ENCODE peak calls at places on chromosomes 4 and X, in ten cellular contexts. One of them, this sample, is unnamed.
A peak's percentile ranks its signal among the peaks of the same experiment; 100 is the strongest.

GRCh38 chr4:3287271-3287971 is 5.4 kb upstream of the RGS12 start:
- DNase-seq in HCT116: no peak
- DNase-seq in fibroblast of pulmonary artery: no peak
- DNase-seq in gastrocnemius medialis: no peak
- DNase-seq in neural progenitor cell: no peak
- DNase-seq in upper lobe of right lung: no peak
- DNase-seq in AG10803: no peak
- DNase-seq in cardiac fibroblast: no peak
- DNase-seq in type B pancreatic cell: peak; percentile 36
- DNase-seq in K562: no peak
- DNase-seq in this sample: no peak

GRCh38 chrX:101195442-101196173 is 24.0 kb upstream of the DRP2 start:
- DNase-seq in HCT116: no peak
- DNase-seq in fibroblast of pulmonary artery: peak; percentile 25
- DNase-seq in gastrocnemius medialis: no peak
- DNase-seq in neural progenitor cell: no peak
- DNase-seq in upper lobe of right lung: no peak
- DNase-seq in AG10803: no peak
- DNase-seq in cardiac fibroblast: no peak
- DNase-seq in type B pancreatic cell: no peak
- DNase-seq in K562: no peak
- DNase-seq in this sample: no peak

GRCh38 chr4:185394568-185395254 is 1.0 kb downstream of the LRP2BP start:
- DNase-seq in HCT116: no peak
- DNase-seq in fibroblast of pulmonary artery: no peak
- DNase-seq in gastrocnemius medialis: no peak
- DNase-seq in neural progenitor cell: no peak
- DNase-seq in upper lobe of right lung: no peak
- DNase-seq in AG10803: peak; percentile 12
- DNase-seq in cardiac fibroblast: no peak
- DNase-seq in type B pancreatic cell: no peak
- DNase-seq in K562: no peak
- DNase-seq in this sample: peak; percentile 35

GRCh38 chr4:173038192-173038896 is 130.3 kb upstream of the GALNT7 start:
- DNase-seq in HCT116: no peak
- DNase-seq in fibroblast of pulmonary artery: no peak
- DNase-seq in gastrocnemius medialis: no peak
- DNase-seq in neural progenitor cell: peak; percentile 33
- DNase-seq in upper lobe of right lung: no peak
- DNase-seq in AG10803: no peak
- DNase-seq in cardiac fibroblast: no peak
- DNase-seq in type B pancreatic cell: no peak
- DNase-seq in K562: no peak
- DNase-seq in this sample: no peak

GRCh38 chrX:68718443-68718820 is 71.0 kb downstream of the STARD8 start:
- DNase-seq in HCT116: no peak
- DNase-seq in fibroblast of pulmonary artery: no peak
- DNase-seq in gastrocnemius medialis: no peak
- DNase-seq in neural progenitor cell: no peak
- DNase-seq in upper lobe of right lung: no peak
- DNase-seq in AG10803: no peak
- DNase-seq in cardiac fibroblast: no peak
- DNase-seq in type B pancreatic cell: no peak
- DNase-seq in K562: no peak
- DNase-seq in this sample: no peak

GRCh38 chrX:18410038-18410437 is 15.4 kb upstream of the CDKL5 start:
- DNase-seq in HCT116: peak; percentile 21
- DNase-seq in fibroblast of pulmonary artery: peak; percentile 64
- DNase-seq in gastrocnemius medialis: no peak
- DNase-seq in neural progenitor cell: peak; percentile 15
- DNase-seq in upper lobe of right lung: no peak
- DNase-seq in AG10803: peak; percentile 33
- DNase-seq in cardiac fibroblast: peak; percentile 66
- DNase-seq in type B pancreatic cell: no peak
- DNase-seq in K562: no peak
- DNase-seq in this sample: peak; percentile 35

GRCh38 chrX:108439961-108440696 is 491 bp downstream of the COL4A5 start:
- DNase-seq in HCT116: no peak
- DNase-seq in fibroblast of pulmonary artery: no peak
- DNase-seq in gastrocnemius medialis: peak; percentile 12
- DNase-seq in neural progenitor cell: peak; percentile 64
- DNase-seq in upper lobe of right lung: peak; percentile 44
- DNase-seq in AG10803: peak; percentile 1
- DNase-seq in cardiac fibroblast: peak; percentile 37
- DNase-seq in type B pancreatic cell: no peak
- DNase-seq in K562: peak; percentile 12
- DNase-seq in this sample: no peak

GRCh38 chr4:81472249-81473085 is 760 bp upstream of the RASGEF1B start:
- DNase-seq in HCT116: no peak
- DNase-seq in fibroblast of pulmonary artery: peak; percentile 58
- DNase-seq in gastrocnemius medialis: peak; percentile 13
- DNase-seq in neural progenitor cell: peak; percentile 60
- DNase-seq in upper lobe of right lung: no peak
- DNase-seq in AG10803: peak; percentile 12
- DNase-seq in cardiac fibroblast: peak; percentile 37
- DNase-seq in type B pancreatic cell: no peak
- DNase-seq in K562: peak; percentile 47
- DNase-seq in this sample: peak; percentile 8

GRCh38 chr4:76188557-76188956 is 25.1 kb downstream of the SCARB2 start:
- DNase-seq in HCT116: no peak
- DNase-seq in fibroblast of pulmonary artery: no peak
- DNase-seq in gastrocnemius medialis: no peak
- DNase-seq in neural progenitor cell: no peak
- DNase-seq in upper lobe of right lung: no peak
- DNase-seq in AG10803: no peak
- DNase-seq in cardiac fibroblast: no peak
- DNase-seq in type B pancreatic cell: no peak
- DNase-seq in K562: no peak
- DNase-seq in this sample: no peak

GRCh38 chr4:76781698-76782595 is 116.0 kb downstream of the SOWAHB start:
- DNase-seq in HCT116: peak; percentile 80
- DNase-seq in fibroblast of pulmonary artery: peak; percentile 88
- DNase-seq in gastrocnemius medialis: no peak
- DNase-seq in neural progenitor cell: no peak
- DNase-seq in upper lobe of right lung: no peak
- DNase-seq in AG10803: peak; percentile 100
- DNase-seq in cardiac fibroblast: peak; percentile 99
- DNase-seq in type B pancreatic cell: no peak
- DNase-seq in K562: no peak
- DNase-seq in this sample: peak; percentile 93

GRCh38 chrX:63560601-63561218 is 209.6 kb upstream of the SPIN4 start:
- DNase-seq in HCT116: peak; percentile 59
- DNase-seq in fibroblast of pulmonary artery: peak; percentile 78
- DNase-seq in gastrocnemius medialis: peak; percentile 61
- DNase-seq in neural progenitor cell: peak; percentile 82
- DNase-seq in upper lobe of right lung: peak; percentile 70
- DNase-seq in AG10803: peak; percentile 69
- DNase-seq in cardiac fibroblast: peak; percentile 77
- DNase-seq in type B pancreatic cell: no peak
- DNase-seq in K562: peak; percentile 46
- DNase-seq in this sample: peak; percentile 58

GRCh38 chr4:140071806-140072205 is 82.2 kb downstream of the MAML3 start:
- DNase-seq in HCT116: no peak
- DNase-seq in fibroblast of pulmonary artery: peak; percentile 94
- DNase-seq in gastrocnemius medialis: no peak
- DNase-seq in neural progenitor cell: no peak
- DNase-seq in upper lobe of right lung: no peak
- DNase-seq in AG10803: peak; percentile 99
- DNase-seq in cardiac fibroblast: peak; percentile 97
- DNase-seq in type B pancreatic cell: no peak
- DNase-seq in K562: no peak
- DNase-seq in this sample: peak; percentile 54

GRCh38 chr4:48017108-48017527 is 546 bp downstream of the NIPAL1 start:
- DNase-seq in HCT116: peak; percentile 51
- DNase-seq in fibroblast of pulmonary artery: peak; percentile 77
- DNase-seq in gastrocnemius medialis: no peak
- DNase-seq in neural progenitor cell: peak; percentile 61
- DNase-seq in upper lobe of right lung: peak; percentile 78
- DNase-seq in AG10803: peak; percentile 11
- DNase-seq in cardiac fibroblast: peak; percentile 73
- DNase-seq in type B pancreatic cell: peak; percentile 81
- DNase-seq in K562: peak; percentile 57
- DNase-seq in this sample: peak; percentile 57

DNA sequence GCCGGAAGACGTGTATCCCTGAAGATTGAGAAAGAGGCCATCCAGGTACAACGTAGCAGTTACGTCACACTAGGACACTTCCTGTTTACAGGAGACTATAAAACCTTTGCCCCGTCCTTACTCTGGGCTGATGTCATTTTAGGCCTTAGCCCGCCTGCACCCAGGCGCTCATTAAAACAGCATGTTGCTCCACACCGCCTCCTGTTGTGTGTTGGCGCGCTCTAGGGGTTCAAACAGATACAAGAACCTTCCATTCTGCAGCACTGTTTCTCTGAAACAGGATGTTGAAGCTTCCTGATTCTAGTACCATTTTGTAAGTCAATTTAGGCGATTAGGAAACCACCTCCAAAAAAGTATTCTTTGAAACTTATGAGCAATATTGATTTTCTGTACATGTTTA is 722.1 kb downstream of the PCDH7 start:
- DNase-seq in HCT116: no peak
- DNase-seq in fibroblast of pulmonary artery: no peak
- DNase-seq in gastrocnemius medialis: no peak
- DNase-seq in neural progenitor cell: peak; percentile 34
- DNase-seq in upper lobe of right lung: no peak
- DNase-seq in AG10803: no peak
- DNase-seq in cardiac fibroblast: no peak
- DNase-seq in type B pancreatic cell: no peak
- DNase-seq in K562: no peak
- DNase-seq in this sample: no peak
- TF ChIP-seq CTCF in HCT116: no peak
- TF ChIP-seq CTCF in fibroblast of pulmonary artery: no peak
- TF ChIP-seq CTCF in gastrocnemius medialis: no peak
- TF ChIP-seq CTCF in neural progenitor cell: peak; percentile 35
- TF ChIP-seq CTCF in upper lobe of right lung: no peak
- TF ChIP-seq CTCF in AG10803: no peak
- TF ChIP-seq CTCF in cardiac fibroblast: no peak
- TF ChIP-seq CTCF in type B pancreatic cell: no peak
- TF ChIP-seq CTCF in K562: no peak
- TF ChIP-seq CTCF in this sample: no peak

GRCh38 chr4:67393699-67394281 is 151.5 kb downstream of the CENPC start:
- DNase-seq in HCT116: peak; percentile 29
- DNase-seq in fibroblast of pulmonary artery: peak; percentile 66
- DNase-seq in gastrocnemius medialis: no peak
- DNase-seq in neural progenitor cell: peak; percentile 57
- DNase-seq in upper lobe of right lung: no peak
- DNase-seq in AG10803: peak; percentile 47
- DNase-seq in cardiac fibroblast: peak; percentile 64
- DNase-seq in type B pancreatic cell: no peak
- DNase-seq in K562: peak; percentile 23
- DNase-seq in this sample: peak; percentile 11
- TF ChIP-seq CTCF in HCT116: peak; percentile 14
- TF ChIP-seq CTCF in fibroblast of pulmonary artery: peak; percentile 63
- TF ChIP-seq CTCF in gastrocnemius medialis: peak; percentile 56
- TF ChIP-seq CTCF in neural progenitor cell: peak; percentile 93
- TF ChIP-seq CTCF in upper lobe of right lung: peak; percentile 81
- TF ChIP-seq CTCF in AG10803: peak; percentile 66
- TF ChIP-seq CTCF in cardiac fibroblast: peak; percentile 39
- TF ChIP-seq CTCF in type B pancreatic cell: peak; percentile 93
- TF ChIP-seq CTCF in K562: peak; percentile 59
- TF ChIP-seq CTCF in this sample: peak; percentile 98

GRCh38 chr4:167985565-167985964 is 106.8 kb upstream of the ANXA10 start:
- DNase-seq in HCT116: no peak
- DNase-seq in fibroblast of pulmonary artery: no peak
- DNase-seq in gastrocnemius medialis: no peak
- DNase-seq in neural progenitor cell: no peak
- DNase-seq in upper lobe of right lung: no peak
- DNase-seq in AG10803: no peak
- DNase-seq in cardiac fibroblast: no peak
- DNase-seq in type B pancreatic cell: no peak
- DNase-seq in K562: no peak
- DNase-seq in this sample: no peak

GRCh38 chr4:167987285-167987684 is 105.1 kb upstream of the ANXA10 start:
- DNase-seq in HCT116: no peak
- DNase-seq in fibroblast of pulmonary artery: no peak
- DNase-seq in gastrocnemius medialis: no peak
- DNase-seq in neural progenitor cell: no peak
- DNase-seq in upper lobe of right lung: no peak
- DNase-seq in AG10803: no peak
- DNase-seq in cardiac fibroblast: no peak
- DNase-seq in type B pancreatic cell: no peak
- DNase-seq in K562: no peak
- DNase-seq in this sample: no peak

GRCh38 chr4:167986044-167986443 is 106.3 kb upstream of the ANXA10 start:
- DNase-seq in HCT116: no peak
- DNase-seq in fibroblast of pulmonary artery: no peak
- DNase-seq in gastrocnemius medialis: no peak
- DNase-seq in neural progenitor cell: no peak
- DNase-seq in upper lobe of right lung: peak; percentile 55
- DNase-seq in AG10803: no peak
- DNase-seq in cardiac fibroblast: no peak
- DNase-seq in type B pancreatic cell: no peak
- DNase-seq in K562: no peak
- DNase-seq in this sample: no peak

GRCh38 chr4:167989815-167990214 is 102.5 kb upstream of the ANXA10 start:
- DNase-seq in HCT116: peak; percentile 4
- DNase-seq in fibroblast of pulmonary artery: peak; percentile 22
- DNase-seq in gastrocnemius medialis: no peak
- DNase-seq in neural progenitor cell: no peak
- DNase-seq in upper lobe of right lung: no peak
- DNase-seq in AG10803: no peak
- DNase-seq in cardiac fibroblast: peak; percentile 29
- DNase-seq in type B pancreatic cell: no peak
- DNase-seq in K562: no peak
- DNase-seq in this sample: no peak
- TF ChIP-seq CTCF in HCT116: peak; percentile 57
- TF ChIP-seq CTCF in fibroblast of pulmonary artery: no peak
- TF ChIP-seq CTCF in gastrocnemius medialis: no peak
- TF ChIP-seq CTCF in neural progenitor cell: no peak
- TF ChIP-seq CTCF in upper lobe of right lung: no peak
- TF ChIP-seq CTCF in AG10803: no peak
- TF ChIP-seq CTCF in cardiac fibroblast: peak; percentile 11
- TF ChIP-seq CTCF in type B pancreatic cell: no peak
- TF ChIP-seq CTCF in K562: no peak
- TF ChIP-seq CTCF in this sample: peak; percentile 48

GRCh38 chrX:129824620-129825019 is 19.1 kb downstream of the ZDHHC9 start:
- DNase-seq in HCT116: no peak
- DNase-seq in fibroblast of pulmonary artery: no peak
- DNase-seq in gastrocnemius medialis: no peak
- DNase-seq in neural progenitor cell: no peak
- DNase-seq in upper lobe of right lung: no peak
- DNase-seq in AG10803: no peak
- DNase-seq in cardiac fibroblast: no peak
- DNase-seq in type B pancreatic cell: no peak
- DNase-seq in K562: no peak
- DNase-seq in this sample: no peak

GRCh38 chrX:129825746-129826505 is 17.8 kb downstream of the ZDHHC9 start:
- DNase-seq in HCT116: no peak
- DNase-seq in fibroblast of pulmonary artery: no peak
- DNase-seq in gastrocnemius medialis: no peak
- DNase-seq in neural progenitor cell: no peak
- DNase-seq in upper lobe of right lung: no peak
- DNase-seq in AG10803: no peak
- DNase-seq in cardiac fibroblast: no peak
- DNase-seq in type B pancreatic cell: no peak
- DNase-seq in K562: no peak
- DNase-seq in this sample: no peak

GRCh38 chrX:129823523-129823922 is 20.2 kb downstream of the ZDHHC9 start:
- DNase-seq in HCT116: no peak
- DNase-seq in fibroblast of pulmonary artery: no peak
- DNase-seq in gastrocnemius medialis: no peak
- DNase-seq in neural progenitor cell: no peak
- DNase-seq in upper lobe of right lung: no peak
- DNase-seq in AG10803: no peak
- DNase-seq in cardiac fibroblast: no peak
- DNase-seq in type B pancreatic cell: no peak
- DNase-seq in K562: no peak
- DNase-seq in this sample: no peak

GRCh38 chrX:129823115-129823514 is 20.6 kb downstream of the ZDHHC9 start:
- DNase-seq in HCT116: no peak
- DNase-seq in fibroblast of pulmonary artery: peak; percentile 62
- DNase-seq in gastrocnemius medialis: no peak
- DNase-seq in neural progenitor cell: peak; percentile 52
- DNase-seq in upper lobe of right lung: no peak
- DNase-seq in AG10803: peak; percentile 27
- DNase-seq in cardiac fibroblast: peak; percentile 52
- DNase-seq in type B pancreatic cell: no peak
- DNase-seq in K562: peak; percentile 48
- DNase-seq in this sample: no peak
- TF ChIP-seq CTCF in HCT116: peak; percentile 27
- TF ChIP-seq CTCF in fibroblast of pulmonary artery: peak; percentile 63
- TF ChIP-seq CTCF in gastrocnemius medialis: no peak
- TF ChIP-seq CTCF in neural progenitor cell: peak; percentile 58
- TF ChIP-seq CTCF in upper lobe of right lung: peak; percentile 55
- TF ChIP-seq CTCF in AG10803: peak; percentile 62
- TF ChIP-seq CTCF in cardiac fibroblast: peak; percentile 51
- TF ChIP-seq CTCF in type B pancreatic cell: peak; percentile 74
- TF ChIP-seq CTCF in K562: peak; percentile 64
- TF ChIP-seq CTCF in this sample: peak; percentile 63

This sample was measured in HFFc6.